ENCODE peak calls at places on chromosomes 1 and 21, in seven cellular contexts. F, H, T, B, V, Y and K are unnamed samples.

GRCh38 chr1:115201598-115201997 is 112.3 kb upstream of the TSPAN2 start:
- DNase-seq in F (no peak), H (no peak), T (no peak), B (no peak), V (no peak), Y (no peak), K (no peak)

GRCh38 chr1:14441302-14441741 is 157.2 kb upstream of the KAZN start:
- DNase-seq in F (no peak), H (no peak), T (peak; percentile 63), B (peak; percentile 78), V (no peak), Y (no peak), K (no peak)

GRCh38 chr1:38000529-38001453 is 4.5 kb downstream of the FHL3 start:
- DNase-seq in F (no peak), H (no peak), T (peak; percentile 78), B (no peak), V (no peak), Y (no peak), K (peak; percentile 62)

GRCh38 chr1:184810735-184811316 is 56.2 kb upstream of the EDEM3 start:
- DNase-seq in F (no peak), H (no peak), T (no peak), B (no peak), V (no peak), Y (no peak), K (no peak)

GRCh38 chr21:16179732-16180131 is 449.9 kb downstream of the USP25 start:
- DNase-seq in F (no peak), H (no peak), T (no peak), B (no peak), V (no peak), Y (no peak), K (no peak)

GRCh38 chr1:7586031-7586941 is 184.8 kb upstream of the VAMP3 start:
- DNase-seq in F (no peak), H (no peak), T (no peak), B (peak; percentile 28), V (no peak), Y (no peak), K (no peak)

GRCh38 chr1:182620924-182621585 is 16.9 kb upstream of the RGS16 start:
- DNase-seq in F (no peak), H (no peak), T (no peak), B (no peak), V (no peak), Y (no peak), K (no peak)

GRCh38 chr1:58340156-58340555 is 206.4 kb downstream of the OMA1 start:
- DNase-seq in F (no peak), H (no peak), T (peak; percentile 57), B (no peak), V (no peak), Y (no peak), K (no peak)